ENCODE peak calls at places on chromosomes 13 and 19, in four cellular contexts. One of them, this sample, is unnamed.

GRCh38 chr19:50362030-50362412 is 3.4 kb downstream of the NAPSA start:
- DNase-seq in neural progenitor cell: no peak
- DNase-seq in choroid plexus epithelial cell: no peak
- DNase-seq in fibroblast of mammary gland: no peak
- DNase-seq in this sample: no peak

GRCh38 chr19:2443116-2443784 is 13.5 kb downstream of the LMNB2 start:
- DNase-seq in neural progenitor cell: no peak
- DNase-seq in choroid plexus epithelial cell: no peak
- DNase-seq in fibroblast of mammary gland: no peak
- DNase-seq in this sample: no peak

GRCh38 chr13:53201454-53202225 is 173.0 kb downstream of the OLFM4 start:
- DNase-seq in neural progenitor cell: peak
- DNase-seq in choroid plexus epithelial cell: peak
- DNase-seq in fibroblast of mammary gland: no peak
- DNase-seq in this sample: no peak

GRCh38 chr19:33235269-33235995 is 9.8 kb upstream of the SLC7A10 start:
- DNase-seq in neural progenitor cell: peak
- DNase-seq in choroid plexus epithelial cell: peak
- DNase-seq in fibroblast of mammary gland: peak
- DNase-seq in this sample: peak

GRCh38 chr19:54248016-54248601 is 5.5 kb upstream of the LILRA6 start:
- DNase-seq in neural progenitor cell: no peak
- DNase-seq in choroid plexus epithelial cell: peak
- DNase-seq in fibroblast of mammary gland: peak
- DNase-seq in this sample: no peak

GRCh38 chr13:26183416-26183815 is 38.7 kb downstream of the RNF6 start:
- DNase-seq in neural progenitor cell: no peak
- DNase-seq in choroid plexus epithelial cell: no peak
- DNase-seq in fibroblast of mammary gland: no peak
- DNase-seq in this sample: no peak

GRCh38 chr13:44075113-44075512 is 195.4 kb downstream of the LACC1 start:
- DNase-seq in neural progenitor cell: no peak
- DNase-seq in choroid plexus epithelial cell: peak
- DNase-seq in fibroblast of mammary gland: no peak
- DNase-seq in this sample: no peak

GRCh38 chr13:46160474-46161066 is 21.4 kb downstream of the LCP1 start:
- DNase-seq in neural progenitor cell: peak
- DNase-seq in choroid plexus epithelial cell: peak
- DNase-seq in fibroblast of mammary gland: peak
- DNase-seq in this sample: peak

GRCh38 chr19:45424191-45425058 is 708 bp upstream of the ERCC1 start:
- DNase-seq in neural progenitor cell: peak
- DNase-seq in choroid plexus epithelial cell: peak
- DNase-seq in fibroblast of mammary gland: peak
- DNase-seq in this sample: peak

GRCh38 chr13:93603043-93603442 is 376.4 kb downstream of the GPC6 start:
- DNase-seq in neural progenitor cell: no peak
- DNase-seq in choroid plexus epithelial cell: peak
- DNase-seq in fibroblast of mammary gland: peak
- DNase-seq in this sample: peak

GRCh38 chr13:44274838-44275237 is 98.8 kb upstream of the SERP2 start:
- DNase-seq in neural progenitor cell: no peak
- DNase-seq in choroid plexus epithelial cell: no peak
- DNase-seq in fibroblast of mammary gland: peak
- DNase-seq in this sample: no peak

GRCh38 chr19:49637865-49638350 is 2.0 kb downstream of the RRAS start:
- DNase-seq in neural progenitor cell: peak
- DNase-seq in choroid plexus epithelial cell: peak
- DNase-seq in fibroblast of mammary gland: peak
- DNase-seq in this sample: peak

GRCh38 chr13:111492341-111492945 is 172.0 kb downstream of the TEX29 start:
- DNase-seq in neural progenitor cell: no peak
- DNase-seq in choroid plexus epithelial cell: no peak
- DNase-seq in fibroblast of mammary gland: no peak
- DNase-seq in this sample: no peak

GRCh38 chr13:112447761-112448603 is 71.8 kb downstream of the SPACA7 start:
- DNase-seq in neural progenitor cell: no peak
- DNase-seq in choroid plexus epithelial cell: no peak
- DNase-seq in fibroblast of mammary gland: no peak
- DNase-seq in this sample: no peak

GRCh38 chr13:40485611-40486517 is 180.6 kb downstream of the FOXO1 start:
- DNase-seq in neural progenitor cell: peak
- DNase-seq in choroid plexus epithelial cell: no peak
- DNase-seq in fibroblast of mammary gland: no peak
- DNase-seq in this sample: no peak

GRCh38 chr13:48302920-48303330 is 626 bp upstream of the RB1 start:
- DNase-seq in neural progenitor cell: no peak
- DNase-seq in choroid plexus epithelial cell: peak
- DNase-seq in fibroblast of mammary gland: no peak
- DNase-seq in this sample: no peak

GRCh38 chr13:111449041-111449440 is 128.6 kb downstream of the TEX29 start:
- DNase-seq in neural progenitor cell: no peak
- DNase-seq in choroid plexus epithelial cell: no peak
- DNase-seq in fibroblast of mammary gland: no peak
- DNase-seq in this sample: no peak

GRCh38 chr13:60933638-60934037 is 482.0 kb downstream of the PCDH20 start:
- DNase-seq in neural progenitor cell: no peak
- DNase-seq in choroid plexus epithelial cell: no peak
- DNase-seq in fibroblast of mammary gland: no peak
- DNase-seq in this sample: peak

GRCh38 chr19:52722062-52723005 is 12.5 kb downstream of the ZNF611 start:
- DNase-seq in neural progenitor cell: no peak
- DNase-seq in choroid plexus epithelial cell: peak
- DNase-seq in fibroblast of mammary gland: peak
- DNase-seq in this sample: peak

GRCh38 chr19:46447824-46448223 is 19.1 kb upstream of the PNMA8C start:
- DNase-seq in neural progenitor cell: no peak
- DNase-seq in choroid plexus epithelial cell: no peak
- DNase-seq in fibroblast of mammary gland: no peak
- DNase-seq in this sample: no peak

GRCh38 chr13:93535256-93535655 is 308.6 kb downstream of the GPC6 start:
- DNase-seq in neural progenitor cell: no peak
- DNase-seq in choroid plexus epithelial cell: peak
- DNase-seq in fibroblast of mammary gland: peak
- DNase-seq in this sample: peak

GRCh38 chr13:39201075-39201630 is 162.9 kb downstream of the NHLRC3 start:
- DNase-seq in neural progenitor cell: no peak
- DNase-seq in choroid plexus epithelial cell: no peak
- DNase-seq in fibroblast of mammary gland: no peak
- DNase-seq in this sample: no peak

GRCh38 chr13:59364508-59365187 is 799.1 kb downstream of the DIAPH3 start:
- DNase-seq in neural progenitor cell: peak
- DNase-seq in choroid plexus epithelial cell: no peak
- DNase-seq in fibroblast of mammary gland: no peak
- DNase-seq in this sample: no peak

GRCh38 chr13:22061806-22062391 is 391.0 kb downstream of the FGF9 start:
- DNase-seq in neural progenitor cell: no peak
- DNase-seq in choroid plexus epithelial cell: no peak
- DNase-seq in fibroblast of mammary gland: no peak
- DNase-seq in this sample: no peak

GRCh38 chr13:45055198-45055901 is 65.0 kb upstream of the GTF2F2 start:
- DNase-seq in neural progenitor cell: no peak
- DNase-seq in choroid plexus epithelial cell: peak
- DNase-seq in fibroblast of mammary gland: peak
- DNase-seq in this sample: peak

GRCh38 chr13:44801990-44802389 is 187.3 kb downstream of the NUFIP1 start:
- DNase-seq in neural progenitor cell: no peak
- DNase-seq in choroid plexus epithelial cell: peak
- DNase-seq in fibroblast of mammary gland: peak
- DNase-seq in this sample: peak

GRCh38 chr13:75792526-75793187 is 156.5 kb downstream of the LMO7 start:
- DNase-seq in neural progenitor cell: no peak
- DNase-seq in choroid plexus epithelial cell: peak
- DNase-seq in fibroblast of mammary gland: no peak
- DNase-seq in this sample: no peak

GRCh38 chr13:31913459-31913858 is 118.1 kb upstream of the FRY start:
- DNase-seq in neural progenitor cell: no peak
- DNase-seq in choroid plexus epithelial cell: no peak
- DNase-seq in fibroblast of mammary gland: peak
- DNase-seq in this sample: peak

GRCh38 chr19:4800591-4801081 is 9.1 kb downstream of the FEM1A start:
- DNase-seq in neural progenitor cell: no peak
- DNase-seq in choroid plexus epithelial cell: no peak
- DNase-seq in fibroblast of mammary gland: no peak
- DNase-seq in this sample: peak

GRCh38 chr19:50759886-50760285 is 10.4 kb upstream of the GPR32 start:
- DNase-seq in neural progenitor cell: peak
- DNase-seq in choroid plexus epithelial cell: peak
- DNase-seq in fibroblast of mammary gland: peak
- DNase-seq in this sample: no peak

GRCh38 chr13:78326608-78327007 is 276.7 kb downstream of the POU4F1 start:
- DNase-seq in neural progenitor cell: no peak
- DNase-seq in choroid plexus epithelial cell: no peak
- DNase-seq in fibroblast of mammary gland: peak
- DNase-seq in this sample: peak

GRCh38 chr13:113410472-113411201 is 42.7 kb downstream of the ADPRHL1 start:
- DNase-seq in neural progenitor cell: no peak
- DNase-seq in choroid plexus epithelial cell: peak
- DNase-seq in fibroblast of mammary gland: peak
- DNase-seq in this sample: peak

GRCh38 chr13:30345426-30346100 is 38.2 kb upstream of the KATNAL1 start:
- DNase-seq in neural progenitor cell: no peak
- DNase-seq in choroid plexus epithelial cell: no peak
- DNase-seq in fibroblast of mammary gland: no peak
- DNase-seq in this sample: no peak

GRCh38 chr13:50634339-50634738 is 209.2 kb downstream of the DLEU7 start:
- DNase-seq in neural progenitor cell: no peak
- DNase-seq in choroid plexus epithelial cell: no peak
- DNase-seq in fibroblast of mammary gland: no peak
- DNase-seq in this sample: no peak
- TF ChIP-seq CTCF in neural progenitor cell: no peak
- TF ChIP-seq CTCF in choroid plexus epithelial cell: no peak
- TF ChIP-seq CTCF in fibroblast of mammary gland: no peak
- TF ChIP-seq CTCF in this sample: no peak

GRCh38 chr19:376111-376470 is 31.5 kb upstream of the MIER2 start:
- DNase-seq in neural progenitor cell: no peak
- DNase-seq in choroid plexus epithelial cell: no peak
- DNase-seq in fibroblast of mammary gland: no peak
- DNase-seq in this sample: no peak

GRCh38 chr19:378706-379105 is 30.2 kb downstream of the C2CD4C start:
- DNase-seq in neural progenitor cell: no peak
- DNase-seq in choroid plexus epithelial cell: no peak
- DNase-seq in fibroblast of mammary gland: no peak
- DNase-seq in this sample: no peak

GRCh38 chr19:375395-376110 is 31.0 kb upstream of the MIER2 start:
- DNase-seq in neural progenitor cell: no peak
- DNase-seq in choroid plexus epithelial cell: no peak
- DNase-seq in fibroblast of mammary gland: no peak
- DNase-seq in this sample: no peak

GRCh38 chr19:379796-380195 is 29.2 kb downstream of the C2CD4C start:
- DNase-seq in neural progenitor cell: no peak
- DNase-seq in choroid plexus epithelial cell: no peak
- DNase-seq in fibroblast of mammary gland: no peak
- DNase-seq in this sample: no peak

DNA sequence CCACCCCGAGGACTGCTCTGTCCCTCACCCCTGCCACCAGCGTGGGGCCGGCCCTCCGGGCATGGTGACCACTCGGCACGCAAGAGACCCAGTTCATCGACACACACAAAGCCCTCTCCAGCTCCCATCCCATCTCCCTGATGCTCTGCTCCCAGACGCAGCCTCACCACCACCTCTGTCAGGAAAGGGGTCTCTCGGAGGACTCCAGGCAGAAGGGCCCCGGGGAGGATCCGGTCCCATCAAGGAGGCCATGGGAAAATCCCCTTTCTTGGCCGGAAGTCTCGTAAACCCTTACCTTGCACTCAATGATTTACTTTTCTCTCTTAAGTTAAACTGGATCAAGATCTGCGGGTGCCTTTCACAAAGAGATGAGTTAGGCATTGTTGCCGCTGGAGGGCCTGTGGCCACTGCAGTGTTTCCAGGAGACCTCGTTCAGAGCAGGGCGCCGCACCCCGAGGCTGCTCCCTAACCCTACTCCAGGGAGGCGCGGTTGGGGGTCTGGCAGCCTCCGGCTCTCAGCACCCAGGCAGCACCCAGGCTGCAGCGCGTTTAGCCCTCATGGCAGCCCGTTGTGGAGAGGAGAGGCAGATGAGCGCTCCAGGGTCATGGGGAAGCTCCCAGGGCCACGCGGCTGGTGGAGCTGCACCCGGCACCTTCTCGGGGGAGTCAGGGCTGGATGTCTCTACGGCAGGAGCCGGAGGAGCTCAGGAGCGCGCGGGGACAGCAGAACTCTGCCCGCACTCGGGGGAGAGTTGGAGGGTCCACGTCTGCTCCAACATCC is 31.0 kb downstream of the C2CD4C start:
- DNase-seq in neural progenitor cell: no peak
- DNase-seq in choroid plexus epithelial cell: no peak
- DNase-seq in fibroblast of mammary gland: no peak
- DNase-seq in this sample: no peak
- TF ChIP-seq CTCF in neural progenitor cell: no peak
- TF ChIP-seq CTCF in choroid plexus epithelial cell: peak
- TF ChIP-seq CTCF in fibroblast of mammary gland: peak
- TF ChIP-seq CTCF in this sample: no peak

GRCh38 chr13:91406619-91407018 is 8.2 kb downstream of the GPC5 start:
- DNase-seq in neural progenitor cell: peak
- DNase-seq in choroid plexus epithelial cell: peak
- DNase-seq in fibroblast of mammary gland: peak
- DNase-seq in this sample: peak
- TF ChIP-seq CTCF in neural progenitor cell: peak
- TF ChIP-seq CTCF in choroid plexus epithelial cell: peak
- TF ChIP-seq CTCF in fibroblast of mammary gland: peak
- TF ChIP-seq CTCF in this sample: peak

GRCh38 chr19:18157465-18158063 is 4.6 kb downstream of the PIK3R2 start:
- DNase-seq in neural progenitor cell: peak
- DNase-seq in choroid plexus epithelial cell: no peak
- DNase-seq in fibroblast of mammary gland: no peak
- DNase-seq in this sample: peak
- TF ChIP-seq CTCF in neural progenitor cell: peak
- TF ChIP-seq CTCF in choroid plexus epithelial cell: no peak
- TF ChIP-seq CTCF in fibroblast of mammary gland: no peak
- TF ChIP-seq CTCF in this sample: no peak

GRCh38 chr19:13884726-13885591 is 8.0 kb downstream of the NANOS3 start:
- DNase-seq in neural progenitor cell: no peak
- DNase-seq in choroid plexus epithelial cell: no peak
- DNase-seq in fibroblast of mammary gland: no peak
- DNase-seq in this sample: no peak

GRCh38 chr19:13881692-13882418 is 4.9 kb downstream of the NANOS3 start:
- DNase-seq in neural progenitor cell: peak
- DNase-seq in choroid plexus epithelial cell: peak
- DNase-seq in fibroblast of mammary gland: peak
- DNase-seq in this sample: no peak

GRCh38 chr19:13882419-13882795 is 5.5 kb downstream of the NANOS3 start:
- DNase-seq in neural progenitor cell: no peak
- DNase-seq in choroid plexus epithelial cell: no peak
- DNase-seq in fibroblast of mammary gland: no peak
- DNase-seq in this sample: no peak

GRCh38 chr19:13882841-13883240 is 5.9 kb downstream of the NANOS3 start:
- DNase-seq in neural progenitor cell: no peak
- DNase-seq in choroid plexus epithelial cell: no peak
- DNase-seq in fibroblast of mammary gland: no peak
- DNase-seq in this sample: no peak

GRCh38 chr19:13883665-13884064 is 6.7 kb downstream of the NANOS3 start:
- DNase-seq in neural progenitor cell: no peak
- DNase-seq in choroid plexus epithelial cell: no peak
- DNase-seq in fibroblast of mammary gland: no peak
- DNase-seq in this sample: no peak
- TF ChIP-seq CTCF in neural progenitor cell: peak
- TF ChIP-seq CTCF in choroid plexus epithelial cell: peak
- TF ChIP-seq CTCF in fibroblast of mammary gland: peak
- TF ChIP-seq CTCF in this sample: no peak